ENCODE peak calls at places on chromosomes 6 and 20, in five cellular contexts. O is GM23338, J is MM.1S, Y is hepatocyte, A is HCT116. V is an unnamed sample.

GRCh38 chr6:13724174-13724573 is 12.5 kb upstream of the RANBP9 start:
- DNase-seq in O (no peak), J (no peak), Y (peak), A (peak), V (peak)

GRCh38 chr6:157879034-157879872 is 56.2 kb downstream of the SNX9 start:
- DNase-seq in O (peak), J (peak), Y (no peak), A (no peak), V (no peak)

GRCh38 chr6:37038297-37039198 is 33.1 kb downstream of the FGD2 start:
- DNase-seq in O (no peak), J (no peak), Y (peak), A (no peak), V (peak)

GRCh38 chr6:170200458-170200891 is 90.4 kb downstream of the DLL1 start:
- DNase-seq in O (no peak), J (no peak), Y (no peak), A (no peak), V (peak)

GRCh38 chr6:57312004-57312345 is 5.5 kb upstream of the PRIM2 start:
- DNase-seq in O (no peak), J (no peak), Y (no peak), A (no peak), V (no peak)

GRCh38 chr6:118319890-118320289 is 228.2 kb upstream of the PLN start:
- DNase-seq in O (no peak), J (no peak), Y (no peak), A (no peak), V (no peak)

GRCh38 chr6:129133770-129134192 is 250.8 kb downstream of the LAMA2 start:
- DNase-seq in O (no peak), J (no peak), Y (no peak), A (no peak), V (peak)

GRCh38 chr20:35092524-35093244 is at the start of gene TRPC4AP:
- DNase-seq in O (peak), J (peak), Y (peak), A (peak), V (peak)

GRCh38 chr6:56849876-56850275 is 105.0 kb upstream of the BEND6 start:
- DNase-seq in O (peak), J (no peak), Y (no peak), A (no peak), V (peak)

GRCh38 chr6:138509371-138509770 is 10.1 kb upstream of the NHSL1 start:
- DNase-seq in O (peak), J (peak), Y (peak), A (peak), V (peak)

GRCh38 chr20:32004963-32005362 is 5.3 kb upstream of the CCM2L start:
- DNase-seq in O (peak), J (no peak), Y (no peak), A (peak), V (peak)

GRCh38 chr20:9053108-9053507 is 15.8 kb upstream of the PLCB4 start:
- DNase-seq in O (no peak), J (no peak), Y (no peak), A (no peak), V (no peak)

GRCh38 chr6:148972481-148972880 is 225.7 kb downstream of the UST start:
- DNase-seq in O (peak), J (peak), Y (peak), A (peak), V (no peak)

GRCh38 chr20:58007947-58008346 is 220.5 kb downstream of the ANKRD60 start:
- DNase-seq in O (no peak), J (no peak), Y (no peak), A (no peak), V (no peak)

GRCh38 chr6:128390168-128390567 is 130.2 kb downstream of the PTPRK start:
- DNase-seq in O (no peak), J (no peak), Y (no peak), A (no peak), V (no peak)

GRCh38 chr6:138800377-138801150 is 4.7 kb downstream of the ECT2L start:
- DNase-seq in O (peak), J (no peak), Y (no peak), A (no peak), V (no peak)

GRCh38 chr6:28537509-28538140 is 11.9 kb downstream of the GPX5 start:
- DNase-seq in O (peak), J (no peak), Y (peak), A (peak), V (peak)

GRCh38 chr6:27332692-27333641 is 20.9 kb upstream of the POM121L2 start:
- DNase-seq in O (peak), J (no peak), Y (peak), A (peak), V (peak)

GRCh38 chr20:35341366-35342028 is 49.3 kb upstream of the FAM83C start:
- DNase-seq in O (no peak), J (no peak), Y (no peak), A (no peak), V (peak)

GRCh38 chr20:48354320-48355263 is 473.2 kb downstream of the PREX1 start:
- DNase-seq in O (no peak), J (no peak), Y (no peak), A (no peak), V (no peak)

GRCh38 chr6:8243462-8243861 is 141.1 kb upstream of the EEF1E1 start:
- DNase-seq in O (no peak), J (no peak), Y (peak), A (no peak), V (peak)

GRCh38 chr6:82906951-82907350 is 158.7 kb downstream of the UBE3D start:
- DNase-seq in O (no peak), J (no peak), Y (peak), A (no peak), V (peak)

GRCh38 chr6:37628611-37629320 is 68.9 kb downstream of the MDGA1 start:
- DNase-seq in O (no peak), J (no peak), Y (no peak), A (no peak), V (peak)

GRCh38 chr6:139230421-139230840 is 61.4 kb downstream of the TXLNB start:
- DNase-seq in O (peak), J (peak), Y (peak), A (no peak), V (peak)

GRCh38 chr6:155241966-155242365 is 21.8 kb upstream of the CLDN20 start:
- DNase-seq in O (no peak), J (no peak), Y (no peak), A (no peak), V (no peak)

GRCh38 chr6:147509900-147510299 is 1.4 kb downstream of the SAMD5 start:
- DNase-seq in O (no peak), J (no peak), Y (peak), A (no peak), V (no peak)

GRCh38 chr6:157984686-157985225 is 3.1 kb downstream of the SYNJ2 start:
- DNase-seq in O (no peak), J (no peak), Y (no peak), A (no peak), V (no peak)

GRCh38 chr20:18904624-18905023 is 91.0 kb downstream of the SCP2D1 start:
- DNase-seq in O (peak), J (no peak), Y (peak), A (peak), V (peak)

GRCh38 chr20:45011108-45011526 is 44.8 kb downstream of the STK4 start:
- DNase-seq in O (peak), J (peak), Y (peak), A (peak), V (peak)

GRCh38 chr6:30816791-30817739 is 67.3 kb upstream of the DDR1 start:
- DNase-seq in O (no peak), J (no peak), Y (no peak), A (no peak), V (no peak)

GRCh38 chr6:30810813-30811329 is 66.5 kb upstream of the IER3 start:
- DNase-seq in O (peak), J (peak), Y (peak), A (peak), V (no peak)

GRCh38 chr6:30814137-30815084 is 69.9 kb upstream of the DDR1 start:
- DNase-seq in O (no peak), J (no peak), Y (peak), A (peak), V (peak)

GRCh38 chr6:30818426-30818841 is 65.9 kb upstream of the DDR1 start:
- DNase-seq in O (no peak), J (no peak), Y (peak), A (no peak), V (peak)

GRCh38 chr6:30813623-30814136 is 69.3 kb upstream of the IER3 start:
- DNase-seq in O (no peak), J (no peak), Y (peak), A (no peak), V (no peak)
- H3K27ac ChIP-seq in O (no peak), J (no peak), Y (peak), A (peak), V (peak)

GRCh38 chr20:49887251-49887827 is 28.0 kb downstream of the SPATA2 start:
- DNase-seq in O (no peak), J (no peak), Y (no peak), A (no peak), V (peak)

GRCh38 chr20:49887828-49888340 is 27.4 kb downstream of the SPATA2 start:
- DNase-seq in O (no peak), J (no peak), Y (no peak), A (no peak), V (no peak)

GRCh38 chr20:49889943-49890650 is 25.2 kb downstream of the SPATA2 start:
- DNase-seq in O (peak), J (no peak), Y (no peak), A (no peak), V (no peak)

GRCh38 chr20:49889245-49889942 is 25.9 kb downstream of the SPATA2 start:
- DNase-seq in O (no peak), J (no peak), Y (no peak), A (no peak), V (no peak)

GRCh38 chr20:49888341-49889244 is 26.7 kb downstream of the SPATA2 start:
- DNase-seq in O (peak), J (peak), Y (peak), A (peak), V (peak)
- TF ChIP-seq EZH2phosphoT487 in O (no peak), J (no peak), Y (no peak), A (no peak), V (no peak)

DNA sequence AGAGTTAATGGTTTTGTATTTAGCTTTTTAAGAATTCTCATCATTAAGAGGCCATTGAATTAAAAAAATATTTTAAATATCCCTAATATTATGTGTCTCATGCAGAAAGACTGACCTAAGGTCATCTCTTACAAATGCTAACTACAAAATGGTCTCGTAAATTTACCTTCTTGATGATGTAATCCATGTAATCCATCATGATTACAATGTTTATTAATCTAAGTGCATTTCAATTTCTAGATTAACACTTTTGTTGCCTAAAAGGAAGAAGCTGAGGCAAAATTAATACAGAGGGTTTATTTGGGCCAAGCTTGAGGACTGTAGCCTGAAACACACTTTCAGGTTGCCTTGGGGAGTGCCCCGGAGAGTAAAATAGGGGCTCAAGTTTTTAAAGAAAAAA is 18.4 kb downstream of the DUSP22 start:
- DNase-seq in O (no peak), J (no peak), Y (no peak), A (no peak), V (no peak)
- H3K27ac ChIP-seq in O (no peak), J (no peak), Y (no peak), A (no peak), V (no peak)

GRCh38 chr20:7505835-7506221 is 434.4 kb downstream of the HAO1 start:
- DNase-seq in O (no peak), J (peak), Y (no peak), A (no peak), V (no peak)
- TF ChIP-seq EZH2phosphoT487 in O (no peak), J (no peak), Y (no peak), A (no peak), V (no peak)

DNA sequence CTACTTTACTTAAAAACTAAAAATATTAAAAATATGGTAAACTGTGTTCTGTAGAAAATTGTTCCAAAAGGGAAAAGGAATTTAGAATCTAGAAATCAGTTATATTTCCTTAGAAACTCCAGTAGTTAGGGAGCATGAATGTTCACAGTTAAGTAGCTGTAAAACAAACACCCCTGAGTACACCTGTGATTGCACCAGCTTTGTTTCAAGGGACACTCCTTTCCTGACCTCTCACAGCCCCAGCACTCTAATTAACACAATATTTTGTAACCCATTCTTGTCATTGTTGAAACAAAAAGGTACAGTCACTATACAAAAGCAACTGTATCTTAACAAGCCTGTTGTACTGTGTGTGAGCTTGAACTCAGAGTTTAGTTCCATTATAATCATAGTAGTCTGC is 72.3 kb downstream of the NCOA7 start:
- DNase-seq in O (no peak), J (no peak), Y (no peak), A (no peak), V (no peak)
- H3K27ac ChIP-seq in O (no peak), J (no peak), Y (no peak), A (no peak), V (no peak)

GRCh38 chr6:166595949-166596348 is 9.5 kb upstream of the RAMACL start:
- DNase-seq in O (no peak), J (no peak), Y (no peak), A (no peak), V (no peak)

GRCh38 chr6:166599158-166599557 is 12.7 kb upstream of the RAMACL start:
- DNase-seq in O (no peak), J (no peak), Y (no peak), A (no peak), V (no peak)

GRCh38 chr6:166598441-166599138 is 12.1 kb upstream of the RAMACL start:
- DNase-seq in O (no peak), J (no peak), Y (peak), A (no peak), V (peak)

GRCh38 chr6:166596741-166597507 is 10.4 kb upstream of the RAMACL start:
- DNase-seq in O (no peak), J (no peak), Y (no peak), A (no peak), V (no peak)

GRCh38 chr6:166597711-166598440 is 11.4 kb upstream of the RAMACL start:
- DNase-seq in O (no peak), J (no peak), Y (no peak), A (no peak), V (no peak)
- TF ChIP-seq EZH2phosphoT487 in O (no peak), J (no peak), Y (no peak), A (no peak), V (no peak)

DNA sequence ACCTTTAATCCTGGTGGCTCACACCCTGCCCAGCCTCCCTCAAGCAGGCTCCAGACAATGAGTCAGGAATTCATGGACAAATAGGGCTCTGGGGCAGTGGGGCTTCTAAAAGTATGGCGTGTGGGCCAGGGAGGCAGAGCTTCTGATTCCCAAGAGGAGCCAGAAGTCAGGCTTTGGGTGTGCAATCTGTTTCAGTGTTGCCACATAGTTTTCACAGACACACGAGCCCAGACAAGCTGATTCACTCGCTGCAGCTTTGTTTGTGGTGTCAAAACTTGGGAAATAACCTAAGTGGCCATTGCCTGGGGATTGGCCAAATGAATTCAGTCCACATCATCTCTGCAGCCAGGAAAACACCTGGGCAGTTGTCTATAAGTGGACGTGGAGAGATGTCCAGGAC is 9.2 kb downstream of the PEDS1 start:
- DNase-seq in O (no peak), J (no peak), Y (peak), A (no peak), V (peak)
- H3K27ac ChIP-seq in O (peak), J (no peak), Y (peak), A (no peak), V (peak)

GRCh38 chr20:60240986-60241385 is 282.8 kb downstream of the CDH26 start:
- DNase-seq in O (no peak), J (no peak), Y (no peak), A (no peak), V (no peak)

GRCh38 chr20:60239981-60240380 is 281.8 kb downstream of the CDH26 start:
- DNase-seq in O (no peak), J (no peak), Y (no peak), A (no peak), V (no peak)

GRCh38 chr20:60244373-60245146 is 286.3 kb downstream of the CDH26 start:
- DNase-seq in O (no peak), J (no peak), Y (no peak), A (no peak), V (no peak)

GRCh38 chr20:60246751-60247150 is 288.5 kb downstream of the CDH26 start:
- DNase-seq in O (no peak), J (no peak), Y (no peak), A (no peak), V (no peak)

GRCh38 chr20:60242836-60243520 is 284.8 kb downstream of the CDH26 start:
- DNase-seq in O (no peak), J (no peak), Y (no peak), A (no peak), V (peak)
- TF ChIP-seq EZH2phosphoT487 in O (no peak), J (no peak), Y (no peak), A (no peak), V (no peak)

GRCh38 chr6:143223895-143224294 is 163.2 kb downstream of the AIG1 start:
- DNase-seq in O (no peak), J (no peak), Y (peak), A (no peak), V (no peak)

GRCh38 chr6:143225929-143226328 is 165.2 kb downstream of the AIG1 start:
- DNase-seq in O (no peak), J (no peak), Y (no peak), A (no peak), V (no peak)

GRCh38 chr6:143222310-143222709 is 161.6 kb downstream of the AIG1 start:
- DNase-seq in O (no peak), J (no peak), Y (no peak), A (no peak), V (no peak)

GRCh38 chr6:143222758-143223334 is 162.2 kb downstream of the AIG1 start:
- DNase-seq in O (no peak), J (no peak), Y (no peak), A (no peak), V (peak)

DNA sequence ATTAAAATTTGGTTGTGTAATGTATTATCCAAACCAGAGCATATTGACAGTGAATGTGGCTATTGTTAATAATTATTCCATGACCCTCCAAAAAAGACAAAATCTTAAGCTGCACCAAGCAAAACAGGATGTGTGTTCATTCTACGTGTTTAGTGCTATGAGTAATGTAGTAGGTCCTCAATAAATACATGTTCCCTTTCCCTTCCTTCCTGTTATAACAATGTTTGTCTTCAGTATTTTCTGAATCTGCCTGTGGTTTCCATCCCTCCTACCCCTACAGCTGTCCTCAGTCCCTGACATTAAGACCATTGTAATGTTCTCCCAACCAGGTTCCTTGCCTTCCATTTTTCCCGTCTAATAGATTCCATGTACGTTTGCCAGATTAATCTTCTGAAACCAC is 163.8 kb downstream of the AIG1 start:
- DNase-seq in O (no peak), J (no peak), Y (no peak), A (no peak), V (no peak)
- H3K27ac ChIP-seq in O (no peak), J (no peak), Y (peak), A (no peak), V (no peak)

DNA sequence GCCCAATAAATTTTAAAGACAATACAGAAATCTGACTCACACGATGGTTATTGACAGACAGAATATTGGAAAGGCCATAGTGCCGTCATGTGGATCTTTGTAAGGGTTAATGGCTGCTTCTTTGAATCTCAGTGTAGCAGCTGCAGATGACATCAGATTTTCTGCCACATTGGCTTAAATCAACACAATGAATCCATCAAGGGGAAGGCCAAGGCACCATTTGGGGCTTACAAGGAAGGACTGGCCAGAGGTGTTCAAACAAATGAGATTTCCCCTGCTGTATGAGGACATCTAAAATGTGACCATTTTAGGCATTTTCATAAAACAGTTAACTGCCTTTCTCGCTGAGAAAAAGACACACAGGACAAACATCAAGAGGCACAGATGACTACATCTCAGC is 281.0 kb upstream of the JARID2 start:
- DNase-seq in O (no peak), J (no peak), Y (no peak), A (no peak), V (no peak)
- TF ChIP-seq EZH2phosphoT487 in O (no peak), J (no peak), Y (no peak), A (no peak), V (no peak)